ENCODE peak calls at places on chromosomes 4 and X, in six cellular contexts. One of them, this sample, is unnamed.

GRCh38 chrX:124863303-124863702 is 456.4 kb upstream of the TEX13C start:
- DNase-seq in tibial nerve: no peak
- DNase-seq in A549: no peak
- DNase-seq in stomach: no peak
- DNase-seq in ovary: no peak
- DNase-seq in HepG2: no peak
- DNase-seq in this sample: no peak

GRCh38 chrX:40084471-40084870 is 13.3 kb downstream of the BCOR start:
- DNase-seq in tibial nerve: no peak
- DNase-seq in A549: no peak
- DNase-seq in ovary: no peak
- DNase-seq in stomach: no peak
- DNase-seq in HepG2: no peak
- DNase-seq in this sample: no peak

GRCh38 chr4:123597586-123597985 is 201.0 kb downstream of the SPRY1 start:
- DNase-seq in A549: no peak
- DNase-seq in tibial nerve: no peak
- DNase-seq in ovary: no peak
- DNase-seq in HepG2: no peak
- DNase-seq in stomach: no peak
- DNase-seq in this sample: no peak

GRCh38 chr4:113146876-113147358 is 97.5 kb downstream of the ANK2 start:
- DNase-seq in stomach: no peak
- DNase-seq in tibial nerve: no peak
- DNase-seq in HepG2: peak
- DNase-seq in ovary: peak
- DNase-seq in A549: no peak
- DNase-seq in this sample: no peak

GRCh38 chr4:148955926-148956325 is 513.7 kb upstream of the NR3C2 start:
- DNase-seq in tibial nerve: no peak
- DNase-seq in A549: no peak
- DNase-seq in ovary: no peak
- DNase-seq in stomach: no peak
- DNase-seq in HepG2: no peak
- DNase-seq in this sample: no peak

GRCh38 chr4:183182873-183183725 is 84.0 kb downstream of the WWC2 start:
- DNase-seq in ovary: peak
- DNase-seq in stomach: no peak
- DNase-seq in A549: no peak
- DNase-seq in tibial nerve: no peak
- DNase-seq in HepG2: peak
- DNase-seq in this sample: no peak

GRCh38 chr4:184792950-184793555 is 32.7 kb downstream of the ACSL1 start:
- DNase-seq in ovary: no peak
- DNase-seq in stomach: no peak
- DNase-seq in A549: no peak
- DNase-seq in HepG2: peak
- DNase-seq in tibial nerve: no peak
- DNase-seq in this sample: no peak

GRCh38 chr4:123418486-123418931 is 21.9 kb downstream of the SPRY1 start:
- DNase-seq in A549: no peak
- DNase-seq in tibial nerve: no peak
- DNase-seq in stomach: peak
- DNase-seq in HepG2: peak
- DNase-seq in ovary: no peak
- DNase-seq in this sample: no peak

GRCh38 chrX:118324588-118324987 is 21.3 kb upstream of the WDR44 start:
- DNase-seq in stomach: no peak
- DNase-seq in A549: no peak
- DNase-seq in tibial nerve: no peak
- DNase-seq in ovary: no peak
- DNase-seq in HepG2: no peak
- DNase-seq in this sample: no peak

GRCh38 chrX:153057281-153057680 is 1.0 kb downstream of the PNMA3 start:
- DNase-seq in stomach: no peak
- DNase-seq in HepG2: no peak
- DNase-seq in ovary: no peak
- DNase-seq in A549: no peak
- DNase-seq in tibial nerve: no peak
- DNase-seq in this sample: no peak

GRCh38 chr4:89685277-89685676 is 151.7 kb downstream of the SNCA start:
- DNase-seq in ovary: no peak
- DNase-seq in A549: no peak
- DNase-seq in tibial nerve: no peak
- DNase-seq in HepG2: no peak
- DNase-seq in stomach: no peak
- DNase-seq in this sample: no peak

GRCh38 chr4:83558059-83558648 is 22.2 kb downstream of the GPAT3 start:
- DNase-seq in stomach: no peak
- DNase-seq in HepG2: no peak
- DNase-seq in ovary: no peak
- DNase-seq in A549: no peak
- DNase-seq in tibial nerve: no peak
- DNase-seq in this sample: no peak

GRCh38 chrX:128759177-128759576 is 707.0 kb upstream of the ACTRT1 start:
- DNase-seq in stomach: no peak
- DNase-seq in tibial nerve: no peak
- DNase-seq in HepG2: no peak
- DNase-seq in ovary: no peak
- DNase-seq in A549: no peak
- DNase-seq in this sample: no peak

GRCh38 chr4:22029803-22030202 is 81.2 kb upstream of the KCNIP4 start:
- DNase-seq in HepG2: no peak
- DNase-seq in tibial nerve: no peak
- DNase-seq in stomach: no peak
- DNase-seq in A549: no peak
- DNase-seq in ovary: no peak
- DNase-seq in this sample: no peak

GRCh38 chr4:47873877-47874571 is 36.2 kb upstream of the CORIN start:
- DNase-seq in A549: no peak
- DNase-seq in tibial nerve: no peak
- DNase-seq in ovary: no peak
- DNase-seq in HepG2: no peak
- DNase-seq in stomach: no peak
- DNase-seq in this sample: no peak

GRCh38 chr4:120886183-120886582 is 36.3 kb downstream of the PRDM5 start:
- DNase-seq in stomach: no peak
- DNase-seq in tibial nerve: no peak
- DNase-seq in A549: no peak
- DNase-seq in HepG2: no peak
- DNase-seq in ovary: no peak
- DNase-seq in this sample: no peak
- TF ChIP-seq EP300 in stomach: no peak
- TF ChIP-seq EP300 in tibial nerve: no peak
- TF ChIP-seq EP300 in A549: no peak
- TF ChIP-seq EP300 in HepG2: no peak
- TF ChIP-seq EP300 in ovary: no peak
- TF ChIP-seq EP300 in this sample: no peak

DNA sequence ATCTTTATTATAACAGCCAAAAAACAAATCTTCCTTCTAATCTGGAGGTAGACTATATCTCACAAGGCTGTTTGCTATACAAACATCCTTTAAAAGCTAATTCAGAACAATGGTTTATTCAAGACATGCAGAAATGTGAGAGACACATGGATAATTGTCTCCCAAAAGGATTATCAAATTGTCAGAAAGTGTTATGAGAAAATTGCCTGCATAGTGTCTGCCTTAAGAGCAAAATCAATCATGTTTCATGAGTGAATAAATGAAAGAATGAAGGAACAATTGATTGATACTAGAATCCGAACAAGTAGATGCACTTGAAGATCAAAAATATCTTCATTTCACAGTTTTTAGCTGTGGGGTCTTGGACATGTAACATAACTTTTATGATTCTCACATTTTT is 621.7 kb upstream of the BOD1L1 start:
- DNase-seq in stomach: no peak
- DNase-seq in tibial nerve: no peak
- DNase-seq in ovary: no peak
- DNase-seq in A549: no peak
- DNase-seq in HepG2: no peak
- DNase-seq in this sample: no peak
- TF ChIP-seq EP300 in stomach: no peak
- TF ChIP-seq EP300 in tibial nerve: no peak
- TF ChIP-seq EP300 in ovary: no peak
- TF ChIP-seq EP300 in A549: no peak
- TF ChIP-seq EP300 in HepG2: no peak
- TF ChIP-seq EP300 in this sample: no peak

GRCh38 chr4:7959066-7959465 is 19.4 kb upstream of the AFAP1 start:
- DNase-seq in A549: no peak
- DNase-seq in tibial nerve: no peak
- DNase-seq in ovary: no peak
- DNase-seq in HepG2: no peak
- DNase-seq in stomach: no peak
- DNase-seq in this sample: no peak

GRCh38 chr4:7962609-7963508 is 23.2 kb upstream of the AFAP1 start:
- DNase-seq in HepG2: no peak
- DNase-seq in stomach: no peak
- DNase-seq in A549: no peak
- DNase-seq in ovary: no peak
- DNase-seq in tibial nerve: no peak
- DNase-seq in this sample: no peak

GRCh38 chr4:7960017-7960789 is 20.5 kb upstream of the AFAP1 start:
- DNase-seq in stomach: no peak
- DNase-seq in A549: no peak
- DNase-seq in HepG2: no peak
- DNase-seq in tibial nerve: no peak
- DNase-seq in ovary: no peak
- DNase-seq in this sample: no peak

GRCh38 chr4:7963691-7964090 is 24.0 kb upstream of the AFAP1 start:
- DNase-seq in ovary: no peak
- DNase-seq in tibial nerve: no peak
- DNase-seq in A549: no peak
- DNase-seq in stomach: no peak
- DNase-seq in HepG2: no peak
- DNase-seq in this sample: no peak

GRCh38 chr4:7960790-7961655 is 21.4 kb upstream of the AFAP1 start:
- DNase-seq in ovary: peak
- DNase-seq in tibial nerve: no peak
- DNase-seq in HepG2: no peak
- DNase-seq in stomach: no peak
- DNase-seq in A549: no peak
- DNase-seq in this sample: peak
- TF ChIP-seq EP300 in ovary: no peak
- TF ChIP-seq EP300 in tibial nerve: peak
- TF ChIP-seq EP300 in HepG2: no peak
- TF ChIP-seq EP300 in stomach: no peak
- TF ChIP-seq EP300 in A549: no peak
- TF ChIP-seq EP300 in this sample: no peak

DNA sequence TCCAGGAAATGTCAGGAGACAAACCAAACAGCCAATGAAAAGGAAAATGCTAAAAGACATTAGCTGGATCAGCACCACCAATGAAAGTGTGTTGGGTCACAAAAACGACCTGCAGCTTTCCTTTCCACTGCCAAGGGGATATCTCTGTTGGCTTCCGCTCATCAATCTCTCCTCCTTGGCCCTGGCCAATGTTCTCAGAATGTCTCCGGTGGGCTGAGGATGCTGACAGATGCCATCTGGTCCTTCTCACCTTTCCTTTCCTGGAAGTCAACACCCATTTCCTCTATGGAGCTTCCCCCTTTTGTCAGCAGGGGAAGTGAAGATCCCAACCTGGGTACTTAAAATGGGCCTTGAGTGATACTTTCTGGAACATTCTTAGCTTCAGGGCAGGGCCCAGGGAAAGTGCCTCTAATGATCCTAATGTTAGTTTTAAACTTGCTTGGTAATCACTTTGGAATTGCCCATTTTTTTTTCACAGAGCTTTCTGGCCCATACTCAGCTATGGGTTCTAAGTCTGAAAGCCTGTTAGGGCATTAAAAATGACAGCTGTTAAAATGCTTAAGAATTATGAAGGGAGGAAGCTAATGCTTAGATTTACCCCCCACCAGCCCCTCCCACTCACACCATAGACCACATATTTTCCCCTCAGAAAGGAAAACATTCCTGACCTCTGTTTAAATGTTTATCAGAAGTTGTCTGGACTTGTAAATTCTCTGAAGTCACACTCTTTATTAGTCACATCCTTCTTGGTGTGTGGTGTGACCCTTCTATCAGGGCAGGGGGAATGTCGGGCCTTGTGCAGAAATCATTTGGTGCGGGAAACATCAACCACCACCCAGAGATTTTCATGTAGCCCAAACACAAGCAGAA is 29.2 kb downstream of the IGFBP7 start:
- DNase-seq in HepG2: peak
- DNase-seq in stomach: no peak
- DNase-seq in tibial nerve: no peak
- DNase-seq in ovary: no peak
- DNase-seq in A549: no peak
- DNase-seq in this sample: no peak
- TF ChIP-seq EP300 in HepG2: no peak
- TF ChIP-seq EP300 in stomach: no peak
- TF ChIP-seq EP300 in tibial nerve: peak
- TF ChIP-seq EP300 in ovary: no peak
- TF ChIP-seq EP300 in A549: peak
- TF ChIP-seq EP300 in this sample: no peak

GRCh38 chrX:23380581-23380980 is 45.9 kb downstream of the PTCHD1 start:
- DNase-seq in ovary: no peak
- DNase-seq in A549: no peak
- DNase-seq in tibial nerve: no peak
- DNase-seq in stomach: no peak
- DNase-seq in HepG2: no peak
- DNase-seq in this sample: no peak
- TF ChIP-seq EP300 in ovary: no peak
- TF ChIP-seq EP300 in A549: no peak
- TF ChIP-seq EP300 in tibial nerve: no peak
- TF ChIP-seq EP300 in stomach: no peak
- TF ChIP-seq EP300 in HepG2: no peak
- TF ChIP-seq EP300 in this sample: no peak

DNA sequence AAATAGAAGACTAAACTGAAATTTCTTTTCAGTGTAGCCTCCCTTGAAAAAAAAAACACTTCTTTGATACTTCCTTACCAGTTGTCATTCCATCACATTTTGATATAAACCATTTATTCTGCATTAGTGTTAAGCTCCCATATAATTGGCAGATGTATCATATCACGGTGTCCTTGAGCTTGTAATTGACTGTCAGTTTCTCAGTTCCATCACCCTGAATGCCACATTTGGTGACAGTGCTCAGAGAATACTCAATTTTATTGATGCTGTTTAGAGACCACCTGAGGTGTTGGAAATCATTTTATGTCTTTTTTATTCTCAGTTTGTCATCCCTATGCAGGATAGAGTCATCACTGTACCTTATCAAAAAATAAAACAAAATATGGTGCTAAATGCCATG is 1528.2 kb downstream of the RAPGEF2 start:
- DNase-seq in stomach: no peak
- DNase-seq in ovary: no peak
- DNase-seq in HepG2: no peak
- DNase-seq in tibial nerve: no peak
- DNase-seq in A549: no peak
- DNase-seq in this sample: no peak
- TF ChIP-seq EP300 in stomach: no peak
- TF ChIP-seq EP300 in ovary: no peak
- TF ChIP-seq EP300 in HepG2: no peak
- TF ChIP-seq EP300 in tibial nerve: no peak
- TF ChIP-seq EP300 in A549: no peak
- TF ChIP-seq EP300 in this sample: no peak

GRCh38 chr4:81021526-81021944 is 9.0 kb upstream of the BMP3 start:
- DNase-seq in ovary: no peak
- DNase-seq in stomach: no peak
- DNase-seq in tibial nerve: no peak
- DNase-seq in HepG2: no peak
- DNase-seq in A549: no peak
- DNase-seq in this sample: no peak
- TF ChIP-seq EP300 in ovary: no peak
- TF ChIP-seq EP300 in stomach: no peak
- TF ChIP-seq EP300 in tibial nerve: no peak
- TF ChIP-seq EP300 in HepG2: no peak
- TF ChIP-seq EP300 in A549: no peak
- TF ChIP-seq EP300 in this sample: no peak